ENCODE peak calls at places on chromosomes 12 and 14, in nine cellular contexts. A is kidney; Y is tibial artery; Q is CD8-positive, alpha-beta T cell; K is uterus; P is small intestine; N is fibroblast of lung; W is transverse colon; F is heart right ventricle. R is an unnamed sample.

GRCh38 chr12:54259194-54260011 is 20.5 kb downstream of the CBX5 start:
- DNase-seq in A (peak; percentile 92), Y (peak; percentile 87), Q (peak; percentile 14), K (peak; percentile 76), P (peak; percentile 22), N (peak; percentile 88), W (peak; percentile 64), F (peak; percentile 60), R (no peak)

GRCh38 chr12:53159195-53159834 is 21.2 kb upstream of the ZNF740 start:
- DNase-seq in A (peak; percentile 89), Y (peak; percentile 93), Q (peak; percentile 81), K (peak; percentile 85), P (peak; percentile 80), N (peak; percentile 77), W (peak; percentile 90), F (peak; percentile 84), R (peak; percentile 72)

GRCh38 chr14:54691525-54692260 is 124.8 kb downstream of the SAMD4A start:
- DNase-seq in A (peak; percentile 88), Y (peak; percentile 88), Q (no peak), K (peak; percentile 73), P (peak; percentile 70), N (peak; percentile 78), W (peak; percentile 80), F (peak; percentile 70), R (peak; percentile 48)

GRCh38 chr12:62190921-62191746 is 69.1 kb upstream of the USP15 start:
- DNase-seq in A (peak; percentile 65), Y (no peak), Q (no peak), K (no peak), P (no peak), N (no peak), W (no peak), F (no peak), R (no peak)

GRCh38 chr12:22684526-22685118 is 59.7 kb downstream of the ETNK1 start:
- DNase-seq in A (no peak), Y (no peak), Q (no peak), K (no peak), P (peak; percentile 36), N (peak; percentile 70), W (no peak), F (no peak), R (no peak)

GRCh38 chr12:65339161-65339560 is 60.7 kb downstream of the MSRB3 start:
- DNase-seq in A (no peak), Y (no peak), Q (no peak), K (no peak), P (no peak), N (no peak), W (no peak), F (no peak), R (no peak)

GRCh38 chr14:64826845-64827244 is 52.9 kb downstream of the SPTB start:
- DNase-seq in A (no peak), Y (no peak), Q (no peak), K (no peak), P (no peak), N (peak; percentile 11), W (no peak), F (no peak), R (no peak)

GRCh38 chr12:115354007-115354452 is 670.1 kb upstream of the TBX3 start:
- DNase-seq in A (no peak), Y (peak; percentile 88), Q (no peak), K (peak; percentile 77), P (peak; percentile 90), N (peak; percentile 98), W (peak; percentile 59), F (peak; percentile 18), R (peak; percentile 92)

GRCh38 chr12:100716658-100716948 is 78.0 kb upstream of the ANO4 start:
- DNase-seq in A (no peak), Y (no peak), Q (no peak), K (no peak), P (no peak), N (peak; percentile 4), W (no peak), F (no peak), R (no peak)

GRCh38 chr12:117067016-117067415 is 32.2 kb downstream of the TESC start:
- DNase-seq in A (no peak), Y (no peak), Q (no peak), K (no peak), P (no peak), N (no peak), W (no peak), F (no peak), R (no peak)

GRCh38 chr14:72638021-72638420 is 255.9 kb downstream of the DPF3 start:
- DNase-seq in A (no peak), Y (no peak), Q (no peak), K (no peak), P (no peak), N (peak; percentile 84), W (no peak), F (no peak), R (peak; percentile 85)

GRCh38 chr14:67251573-67252226 is 10.5 kb downstream of the PALS1 start:
- DNase-seq in A (no peak), Y (no peak), Q (no peak), K (no peak), P (no peak), N (peak; percentile 24), W (no peak), F (no peak), R (peak; percentile 5)

GRCh38 chr14:72891666-72892102 is 2.2 kb downstream of the DPF3 start:
- DNase-seq in A (no peak), Y (no peak), Q (no peak), K (no peak), P (no peak), N (no peak), W (no peak), F (no peak), R (peak; percentile 29)

GRCh38 chr14:96748371-96748770 is 48.8 kb upstream of the VRK1 start:
- DNase-seq in A (no peak), Y (no peak), Q (no peak), K (no peak), P (peak; percentile 58), N (no peak), W (peak; percentile 32), F (no peak), R (no peak)

GRCh38 chr12:94636462-94637085 is 13.8 kb downstream of the TMCC3 start:
- DNase-seq in A (no peak), Y (no peak), Q (no peak), K (peak; percentile 20), P (no peak), N (peak; percentile 45), W (no peak), F (no peak), R (no peak)

DNA sequence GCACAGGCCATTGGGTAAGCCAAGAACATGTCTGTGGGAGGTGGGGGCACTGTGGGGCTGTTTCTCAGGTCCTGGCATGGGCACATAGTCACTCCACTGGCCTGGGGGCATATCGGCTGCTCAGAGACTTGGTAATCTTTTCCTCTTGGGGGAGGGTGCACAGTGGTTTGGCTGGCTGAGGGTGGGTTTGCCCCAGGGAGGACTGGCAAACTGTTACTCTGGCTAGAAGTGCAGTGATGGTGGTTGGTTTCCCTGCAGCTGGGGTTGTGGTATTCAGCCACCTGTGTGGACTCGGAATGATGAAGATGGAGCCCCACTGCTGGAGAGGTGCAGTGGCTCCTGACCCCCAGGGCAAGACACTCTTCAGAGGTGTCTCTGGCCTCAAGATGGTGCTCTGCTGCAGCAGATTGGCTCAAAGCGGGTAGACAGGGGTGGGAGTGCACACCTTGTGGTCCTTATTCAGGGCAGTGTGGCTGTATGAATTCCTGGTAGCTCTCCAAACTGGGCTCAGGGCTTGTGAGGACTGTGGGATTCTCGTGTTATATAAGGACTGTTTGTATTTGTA is 74.1 kb upstream of the DDHD1 start:
- DNase-seq in A (no peak), Y (no peak), Q (no peak), K (no peak), P (no peak), N (no peak), W (no peak), F (no peak), R (no peak)
- H3K9me3 ChIP-seq in A (no peaks in the 10 kb centered on the region), Y (peaks cover 10% of the 10 kb centered on the region), Q (no peaks in the 10 kb centered on the region), K (peaks cover 5% of the 10 kb centered on the region), P (no peaks in the 10 kb centered on the region), N (no peaks in the 10 kb centered on the region), W (peaks cover 9% of the 10 kb centered on the region), F (peaks cover 15% of the 10 kb centered on the region), R (no peaks in the 10 kb centered on the region)

GRCh38 chr12:48169011-48169410 is 11.7 kb upstream of the ASB8 start:
- DNase-seq in A (no peak), Y (no peak), Q (no peak), K (no peak), P (no peak), N (no peak), W (no peak), F (no peak), R (no peak)
- H3K4me3 ChIP-seq in A (no peak overlapping the region), Y (no peak overlapping the region), Q (no peak overlapping the region), K (no peak overlapping the region), P (no peak overlapping the region), N (no peak overlapping the region), W (no peak overlapping the region), F (no peak overlapping the region), R (no peak overlapping the region)

GRCh38 chr14:105855893-105856675 is 329.7 kb downstream of the TMEM121 start:
- DNase-seq in A (peak; percentile 61), Y (peak; percentile 59), Q (no peak), K (no peak), P (peak; percentile 45), N (no peak), W (peak; percentile 7), F (no peak), R (no peak)

GRCh38 chr14:105856676-105857222 is 330.4 kb downstream of the TMEM121 start:
- DNase-seq in A (no peak), Y (peak; percentile 58), Q (no peak), K (no peak), P (no peak), N (no peak), W (peak; percentile 4), F (no peak), R (no peak)

GRCh38 chr14:105857816-105858675 is 331.7 kb downstream of the TMEM121 start:
- DNase-seq in A (peak; percentile 76), Y (no peak), Q (no peak), K (peak; percentile 11), P (no peak), N (no peak), W (peak; percentile 7), F (no peak), R (no peak)

GRCh38 chr14:105858676-105859025 is 332.3 kb downstream of the TMEM121 start:
- DNase-seq in A (no peak), Y (peak; percentile 48), Q (no peak), K (peak; percentile 10), P (no peak), N (no peak), W (peak; percentile 4), F (no peak), R (no peak)

GRCh38 chr14:105857223-105857815 is 330.9 kb downstream of the TMEM121 start:
- DNase-seq in A (peak; percentile 59), Y (no peak), Q (no peak), K (no peak), P (no peak), N (no peak), W (peak; percentile 5), F (no peak), R (no peak)
- H3K36me3 ChIP-seq in A (no peaks in the 10 kb centered on the region), Y (no peaks in the 10 kb centered on the region), Q (no peaks in the 10 kb centered on the region), K (no peaks in the 10 kb centered on the region), P (no peaks in the 10 kb centered on the region), N (no peaks in the 10 kb centered on the region), W (no peaks in the 10 kb centered on the region), F (no peaks in the 10 kb centered on the region), R (no peaks in the 10 kb centered on the region)

GRCh38 chr14:105909046-105909827 is 382.9 kb downstream of the TMEM121 start:
- DNase-seq in A (peak; percentile 43), Y (no peak), Q (no peak), K (no peak), P (no peak), N (no peak), W (no peak), F (no peak), R (no peak)
- H3K9me3 ChIP-seq in A (no peaks in the 10 kb centered on the region), Y (no peaks in the 10 kb centered on the region), Q (no peaks in the 10 kb centered on the region), K (no peaks in the 10 kb centered on the region), P (no peaks in the 10 kb centered on the region), N (no peaks in the 10 kb centered on the region), W (no peaks in the 10 kb centered on the region), F (no peaks in the 10 kb centered on the region), R (no peaks in the 10 kb centered on the region)

R was measured in MG63.